ENCODE peak calls at places on chromosomes 16 and 17, in nine cellular contexts. P is esophagus muscularis mucosa; J is OCI-LY7; Z is cardiac muscle cell; C is IMR-90; S is CD8-positive, alpha-beta T cell; W is esophagus squamous epithelium; Y is adipocyte; O is tibial artery. B is an unnamed sample.

GRCh38 chr16:22008215-22009142 is 568 bp downstream of the MOSMO start:
- DNase-seq in P (no peak), J (peak; percentile 25), Z (no peak), C (no peak), S (no peak), W (no peak), Y (peak; percentile 64), O (peak; percentile 69), B (peak; percentile 13)

GRCh38 chr16:27402964-27403600 is 1.1 kb downstream of the IL21R start:
- DNase-seq in P (peak; percentile 57), J (peak; percentile 85), Z (no peak), C (no peak), S (no peak), W (no peak), Y (no peak), O (no peak), B (no peak)

GRCh38 chr16:21650517-21650916 is 1.9 kb downstream of the IGSF6 start:
- DNase-seq in P (no peak), J (no peak), Z (peak; percentile 67), C (no peak), S (no peak), W (no peak), Y (no peak), O (no peak), B (no peak)

GRCh38 chr16:53084141-53084541 is 29.4 kb downstream of the CHD9 start:
- DNase-seq in P (no peak), J (no peak), Z (no peak), C (no peak), S (no peak), W (no peak), Y (no peak), O (peak; percentile 80), B (no peak)

GRCh38 chr17:68384941-68385340 is 72.4 kb downstream of the WIPI1 start:
- DNase-seq in P (no peak), J (no peak), Z (no peak), C (no peak), S (no peak), W (no peak), Y (no peak), O (no peak), B (no peak)

GRCh38 chr16:89051521-89052166 is 42.0 kb upstream of the ACSF3 start:
- DNase-seq in P (no peak), J (no peak), Z (no peak), C (no peak), S (no peak), W (no peak), Y (no peak), O (no peak), B (no peak)

GRCh38 chr17:77634710-77635109 is 323.8 kb upstream of the TNRC6C start:
- DNase-seq in P (no peak), J (peak; percentile 20), Z (no peak), C (no peak), S (no peak), W (no peak), Y (no peak), O (no peak), B (no peak)

GRCh38 chr17:62653002-62653830 is 25.7 kb downstream of the MRC2 start:
- DNase-seq in P (no peak), J (no peak), Z (peak; percentile 48), C (peak; percentile 31), S (peak; percentile 25), W (no peak), Y (peak; percentile 71), O (peak; percentile 80), B (peak; percentile 67)

GRCh38 chr17:21302711-21303425 is 18.4 kb downstream of the MAP2K3 start:
- DNase-seq in P (no peak), J (no peak), Z (no peak), C (no peak), S (no peak), W (no peak), Y (no peak), O (no peak), B (peak; percentile 8)

GRCh38 chr17:19705201-19705600 is 11.2 kb downstream of the SLC47A2 start:
- DNase-seq in P (peak; percentile 57), J (no peak), Z (no peak), C (no peak), S (no peak), W (no peak), Y (no peak), O (no peak), B (no peak)

GRCh38 chr17:55278173-55278748 is 13.5 kb downstream of the HLF start:
- DNase-seq in P (no peak), J (no peak), Z (no peak), C (no peak), S (no peak), W (no peak), Y (no peak), O (no peak), B (no peak)

GRCh38 chr17:28547623-28548416 is 4.6 kb downstream of the UNC119 start:
- DNase-seq in P (no peak), J (peak; percentile 81), Z (peak; percentile 81), C (peak; percentile 50), S (peak; percentile 34), W (no peak), Y (peak; percentile 78), O (peak; percentile 78), B (peak; percentile 82)

GRCh38 chr17:4908711-4909496 is 6.0 kb upstream of the CHRNE start:
- DNase-seq in P (peak; percentile 96), J (peak; percentile 74), Z (peak; percentile 98), C (peak; percentile 92), S (peak; percentile 52), W (no peak), Y (peak; percentile 89), O (peak; percentile 95), B (peak; percentile 94)

GRCh38 chr16:67917852-67918236 is 13.8 kb downstream of the CTRL start:
- DNase-seq in P (no peak), J (no peak), Z (no peak), C (peak; percentile 93), S (no peak), W (no peak), Y (peak; percentile 74), O (no peak), B (no peak)

GRCh38 chr17:39866013-39866730 is 1.8 kb upstream of the ZPBP2 start:
- DNase-seq in P (no peak), J (no peak), Z (no peak), C (no peak), S (no peak), W (no peak), Y (no peak), O (no peak), B (no peak)

GRCh38 chr17:39863244-39863917 is 731 bp downstream of the IKZF3 start:
- DNase-seq in P (no peak), J (peak; percentile 46), Z (no peak), C (no peak), S (no peak), W (no peak), Y (no peak), O (no peak), B (no peak)

GRCh38 chr17:39867084-39867890 is 715 bp upstream of the ZPBP2 start:
- DNase-seq in P (no peak), J (no peak), Z (no peak), C (no peak), S (no peak), W (no peak), Y (no peak), O (no peak), B (no peak)

GRCh38 chr17:39861235-39861634 is 2.9 kb downstream of the IKZF3 start:
- DNase-seq in P (no peak), J (peak; percentile 47), Z (no peak), C (no peak), S (no peak), W (no peak), Y (no peak), O (no peak), B (no peak)

DNA sequence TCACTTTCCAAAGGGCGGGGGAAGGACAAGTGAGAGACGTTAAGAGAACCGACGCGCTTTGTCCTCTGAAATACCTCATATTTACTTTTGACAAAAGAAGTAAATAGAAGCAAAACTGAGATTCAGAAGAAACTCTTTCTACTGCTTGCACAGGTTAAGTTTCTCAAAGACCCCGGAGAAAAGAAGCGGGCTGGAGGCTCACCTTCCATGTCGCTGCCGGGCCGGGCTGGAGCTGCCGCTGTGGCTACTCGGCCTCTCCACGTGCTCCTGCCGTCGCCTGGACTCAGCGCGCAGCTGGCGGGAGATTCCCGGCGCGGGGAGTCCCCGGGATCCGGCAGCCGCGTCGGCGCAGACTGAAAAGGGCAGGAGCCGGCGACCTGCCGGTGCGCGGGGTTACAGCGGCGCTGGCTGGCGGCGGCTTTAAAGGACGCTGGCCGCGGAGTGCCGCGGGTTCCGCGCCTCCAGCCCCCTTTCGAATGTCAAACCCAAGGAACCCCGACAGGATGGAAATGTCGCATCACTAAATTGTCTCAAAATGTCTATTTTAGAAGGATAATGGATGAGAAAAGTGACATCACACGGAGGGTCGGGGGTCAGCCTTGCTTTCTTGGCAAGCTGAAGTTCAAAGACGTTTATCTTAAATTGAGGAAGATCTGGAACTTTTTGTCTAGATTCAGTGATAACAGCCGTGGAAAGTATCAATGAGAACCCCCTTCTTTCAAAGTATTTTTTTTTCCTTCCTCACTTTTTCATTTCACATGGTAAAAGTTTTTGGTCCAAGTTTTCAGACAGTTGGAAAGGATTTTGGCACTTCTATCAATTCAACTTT is at the start of gene IKZF3:
- DNase-seq in P (no peak), J (peak; percentile 82), Z (peak; percentile 35), C (peak; percentile 18), S (peak; percentile 67), W (no peak), Y (peak; percentile 40), O (peak; percentile 67), B (peak; percentile 79)
- H3K4me3 ChIP-seq in P (peak within 1 kb of the TSS; percentile 28), J (peak within 1 kb of the TSS; percentile 85), Z (peak within 1 kb of the TSS; percentile 6), C (no peak within 1 kb of the TSS), S (peak within 1 kb of the TSS; percentile 65), W (no peak within 1 kb of the TSS), Y (no peak within 1 kb of the TSS), O (no peak within 1 kb of the TSS), B (no peak within 1 kb of the TSS)

GRCh38 chr17:48562934-48563333 is 15.2 kb downstream of the HOXB4 start:
- DNase-seq in P (no peak), J (no peak), Z (no peak), C (no peak), S (no peak), W (no peak), Y (no peak), O (no peak), B (no peak)
- H3K4me1 ChIP-seq in P (peaks cover 100% of the 10 kb centered on the region), J (no peaks in the 10 kb centered on the region), Z (peaks cover 35% of the 10 kb centered on the region), C (peaks cover 81% of the 10 kb centered on the region), S (peaks cover 4% of the 10 kb centered on the region), W (peaks cover 100% of the 10 kb centered on the region), Y (peaks cover 47% of the 10 kb centered on the region), O (peaks cover 11% of the 10 kb centered on the region), B (peaks cover 17% of the 10 kb centered on the region)

DNA sequence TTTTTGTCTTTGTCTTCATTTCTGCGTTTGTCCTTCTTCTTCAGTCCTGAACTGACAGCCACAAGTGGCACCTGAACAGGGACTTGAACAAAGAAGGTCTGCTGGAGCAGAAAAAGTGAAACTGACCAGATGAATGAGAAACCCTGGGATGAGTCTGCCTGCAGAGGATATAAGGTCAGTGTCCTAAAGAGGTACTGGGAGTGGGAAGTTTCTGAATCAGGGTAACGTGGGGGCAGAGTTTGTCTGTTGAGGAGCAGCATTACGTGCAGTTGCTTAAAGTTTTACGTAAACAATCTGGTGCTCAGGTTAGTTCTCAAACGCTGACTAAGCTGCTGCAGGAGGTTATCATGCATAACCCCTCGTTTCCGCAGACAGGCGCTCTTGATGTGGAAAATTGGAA is 2057.6 kb downstream of the TP53TG3F start:
- DNase-seq in P (no peak), J (no peak), Z (no peak), C (no peak), S (no peak), W (no peak), Y (no peak), O (no peak), B (no peak)
- H3K9me3 ChIP-seq in P (no peaks in the 10 kb centered on the region), J (no peaks in the 10 kb centered on the region), Z (no peaks in the 10 kb centered on the region), C (peaks cover 6% of the 10 kb centered on the region), S (peaks cover 4% of the 10 kb centered on the region), W (no peaks in the 10 kb centered on the region), Y (peaks cover 8% of the 10 kb centered on the region), O (no peaks in the 10 kb centered on the region), B (no peaks in the 10 kb centered on the region)

GRCh38 chr16:56964243-56965148 is 2.7 kb downstream of the CETP start:
- DNase-seq in P (peak; percentile 95), J (peak; percentile 96), Z (peak; percentile 89), C (peak; percentile 84), S (peak; percentile 94), W (peak; percentile 47), Y (peak; percentile 38), O (peak; percentile 90), B (peak; percentile 76)
- H3K4me3 ChIP-seq in P (no peak overlapping the region), J (no peak overlapping the region), Z (no peak overlapping the region), C (no peak overlapping the region), S (no peak overlapping the region), W (no peak overlapping the region), Y (no peak overlapping the region), O (no peak overlapping the region), B (no peak overlapping the region)

B was measured in body of pancreas.